ENCODE peak calls at places on chromosomes 5 and 9, in six cellular contexts. One of them, this sample, is unnamed. For H3K4me1, the result is how much of the 10 kb centered on the place peaks cover.

GRCh38 chr9:101443358-101443757 is 7.8 kb upstream of the ALDOB start:
- DNase-seq in breast epithelium: no peak
- DNase-seq in GM23338: no peak
- DNase-seq in prostate gland: no peak
- DNase-seq in endothelial cell of umbilical vein: no peak
- DNase-seq in H1: no peak
- DNase-seq in this sample: peak

GRCh38 chr5:125148706-125149105 is 402.3 kb upstream of the ZNF608 start:
- DNase-seq in breast epithelium: no peak
- DNase-seq in GM23338: no peak
- DNase-seq in prostate gland: no peak
- DNase-seq in endothelial cell of umbilical vein: no peak
- DNase-seq in H1: no peak
- DNase-seq in this sample: no peak

GRCh38 chr9:88370346-88370745 is 17.9 kb upstream of the SPIN1 start:
- DNase-seq in breast epithelium: no peak
- DNase-seq in GM23338: no peak
- DNase-seq in prostate gland: no peak
- DNase-seq in endothelial cell of umbilical vein: no peak
- DNase-seq in H1: no peak
- DNase-seq in this sample: no peak

GRCh38 chr5:150645070-150645700 is 4.7 kb downstream of the SYNPO start:
- DNase-seq in breast epithelium: peak
- DNase-seq in GM23338: no peak
- DNase-seq in prostate gland: no peak
- DNase-seq in endothelial cell of umbilical vein: no peak
- DNase-seq in H1: no peak
- DNase-seq in this sample: no peak

GRCh38 chr9:121066850-121067249 is 7.9 kb upstream of the CNTRL start:
- DNase-seq in breast epithelium: no peak
- DNase-seq in GM23338: no peak
- DNase-seq in prostate gland: no peak
- DNase-seq in endothelial cell of umbilical vein: no peak
- DNase-seq in H1: no peak
- DNase-seq in this sample: no peak

GRCh38 chr5:158119852-158120708 is 261.1 kb upstream of the CLINT1 start:
- DNase-seq in breast epithelium: no peak
- DNase-seq in GM23338: no peak
- DNase-seq in prostate gland: no peak
- DNase-seq in endothelial cell of umbilical vein: peak
- DNase-seq in H1: no peak
- DNase-seq in this sample: no peak

GRCh38 chr5:42579320-42579719 is 156.1 kb downstream of the GHR start:
- DNase-seq in breast epithelium: no peak
- DNase-seq in GM23338: no peak
- DNase-seq in prostate gland: no peak
- DNase-seq in endothelial cell of umbilical vein: no peak
- DNase-seq in H1: no peak
- DNase-seq in this sample: no peak

GRCh38 chr5:59609501-59610265 is 283.8 kb downstream of the PDE4D start:
- DNase-seq in breast epithelium: no peak
- DNase-seq in GM23338: no peak
- DNase-seq in prostate gland: no peak
- DNase-seq in endothelial cell of umbilical vein: no peak
- DNase-seq in H1: no peak
- DNase-seq in this sample: no peak

GRCh38 chr9:78676623-78677022 is 379.7 kb downstream of the PSAT1 start:
- DNase-seq in breast epithelium: no peak
- DNase-seq in GM23338: no peak
- DNase-seq in prostate gland: no peak
- DNase-seq in endothelial cell of umbilical vein: no peak
- DNase-seq in H1: no peak
- DNase-seq in this sample: no peak

GRCh38 chr9:133761641-133762248 is 23.6 kb upstream of the SARDH start:
- DNase-seq in breast epithelium: peak
- DNase-seq in GM23338: no peak
- DNase-seq in prostate gland: no peak
- DNase-seq in endothelial cell of umbilical vein: no peak
- DNase-seq in H1: no peak
- DNase-seq in this sample: no peak

GRCh38 chr9:112969730-112970129 is 42.3 kb downstream of the ZNF883 start:
- DNase-seq in breast epithelium: no peak
- DNase-seq in GM23338: no peak
- DNase-seq in prostate gland: no peak
- DNase-seq in endothelial cell of umbilical vein: no peak
- DNase-seq in H1: no peak
- DNase-seq in this sample: no peak

GRCh38 chr5:118863345-118863744 is 125.0 kb downstream of the DTWD2 start:
- DNase-seq in breast epithelium: no peak
- DNase-seq in GM23338: no peak
- DNase-seq in prostate gland: no peak
- DNase-seq in endothelial cell of umbilical vein: no peak
- DNase-seq in H1: no peak
- DNase-seq in this sample: no peak

GRCh38 chr9:123548749-123549545 is 192.9 kb downstream of the CRB2 start:
- DNase-seq in breast epithelium: no peak
- DNase-seq in GM23338: no peak
- DNase-seq in prostate gland: no peak
- DNase-seq in endothelial cell of umbilical vein: peak
- DNase-seq in H1: no peak
- DNase-seq in this sample: peak

GRCh38 chr5:150641826-150642566 is 1.5 kb downstream of the SYNPO start:
- DNase-seq in breast epithelium: no peak
- DNase-seq in GM23338: no peak
- DNase-seq in prostate gland: no peak
- DNase-seq in endothelial cell of umbilical vein: no peak
- DNase-seq in H1: no peak
- DNase-seq in this sample: no peak

GRCh38 chr5:31692561-31693221 is 53.8 kb downstream of the PDZD2 start:
- DNase-seq in breast epithelium: no peak
- DNase-seq in GM23338: no peak
- DNase-seq in prostate gland: no peak
- DNase-seq in endothelial cell of umbilical vein: no peak
- DNase-seq in H1: no peak
- DNase-seq in this sample: no peak

GRCh38 chr5:103120607-103121200 is 603 bp downstream of the PPIP5K2 start:
- DNase-seq in breast epithelium: no peak
- DNase-seq in GM23338: peak
- DNase-seq in prostate gland: peak
- DNase-seq in endothelial cell of umbilical vein: peak
- DNase-seq in H1: no peak
- DNase-seq in this sample: no peak

GRCh38 chr9:128898845-128899565 is 17.1 kb downstream of the LRRC8A start:
- DNase-seq in breast epithelium: no peak
- DNase-seq in GM23338: no peak
- DNase-seq in prostate gland: no peak
- DNase-seq in endothelial cell of umbilical vein: no peak
- DNase-seq in H1: no peak
- DNase-seq in this sample: no peak

GRCh38 chr9:128901379-128901778 is 19.4 kb upstream of the PHYHD1 start:
- DNase-seq in breast epithelium: no peak
- DNase-seq in GM23338: no peak
- DNase-seq in prostate gland: no peak
- DNase-seq in endothelial cell of umbilical vein: no peak
- DNase-seq in H1: no peak
- DNase-seq in this sample: no peak

GRCh38 chr9:128901822-128902221 is 19.0 kb upstream of the PHYHD1 start:
- DNase-seq in breast epithelium: no peak
- DNase-seq in GM23338: no peak
- DNase-seq in prostate gland: no peak
- DNase-seq in endothelial cell of umbilical vein: no peak
- DNase-seq in H1: no peak
- DNase-seq in this sample: no peak

GRCh38 chr9:128898382-128898781 is 16.4 kb downstream of the LRRC8A start:
- DNase-seq in breast epithelium: peak
- DNase-seq in GM23338: no peak
- DNase-seq in prostate gland: no peak
- DNase-seq in endothelial cell of umbilical vein: no peak
- DNase-seq in H1: no peak
- DNase-seq in this sample: no peak

GRCh38 chr9:128899566-128900322 is 17.8 kb downstream of the LRRC8A start:
- DNase-seq in breast epithelium: no peak
- DNase-seq in GM23338: no peak
- DNase-seq in prostate gland: no peak
- DNase-seq in endothelial cell of umbilical vein: no peak
- DNase-seq in H1: no peak
- DNase-seq in this sample: no peak
- TF ChIP-seq POLR2AphosphoS5 in breast epithelium: no peak
- TF ChIP-seq POLR2AphosphoS5 in GM23338: no peak
- TF ChIP-seq POLR2AphosphoS5 in prostate gland: peak
- TF ChIP-seq POLR2AphosphoS5 in endothelial cell of umbilical vein: no peak
- TF ChIP-seq POLR2AphosphoS5 in H1: no peak
- TF ChIP-seq POLR2AphosphoS5 in this sample: peak

GRCh38 chr9:36939214-36939613 is 94.9 kb downstream of the PAX5 start:
- DNase-seq in breast epithelium: no peak
- DNase-seq in GM23338: no peak
- DNase-seq in prostate gland: no peak
- DNase-seq in endothelial cell of umbilical vein: no peak
- DNase-seq in H1: no peak
- DNase-seq in this sample: peak
- H3K4me1 ChIP-seq in breast epithelium: under half
- H3K4me1 ChIP-seq in GM23338: under half
- H3K4me1 ChIP-seq in prostate gland: under half
- H3K4me1 ChIP-seq in endothelial cell of umbilical vein: under half
- H3K4me1 ChIP-seq in H1: under half
- H3K4me1 ChIP-seq in this sample: under half

GRCh38 chr9:60546406-60546805 is 367.8 kb upstream of the SPATA31A5 start:
- DNase-seq in breast epithelium: no peak
- DNase-seq in GM23338: no peak
- DNase-seq in prostate gland: no peak
- DNase-seq in endothelial cell of umbilical vein: no peak
- DNase-seq in H1: no peak
- DNase-seq in this sample: no peak

DNA sequence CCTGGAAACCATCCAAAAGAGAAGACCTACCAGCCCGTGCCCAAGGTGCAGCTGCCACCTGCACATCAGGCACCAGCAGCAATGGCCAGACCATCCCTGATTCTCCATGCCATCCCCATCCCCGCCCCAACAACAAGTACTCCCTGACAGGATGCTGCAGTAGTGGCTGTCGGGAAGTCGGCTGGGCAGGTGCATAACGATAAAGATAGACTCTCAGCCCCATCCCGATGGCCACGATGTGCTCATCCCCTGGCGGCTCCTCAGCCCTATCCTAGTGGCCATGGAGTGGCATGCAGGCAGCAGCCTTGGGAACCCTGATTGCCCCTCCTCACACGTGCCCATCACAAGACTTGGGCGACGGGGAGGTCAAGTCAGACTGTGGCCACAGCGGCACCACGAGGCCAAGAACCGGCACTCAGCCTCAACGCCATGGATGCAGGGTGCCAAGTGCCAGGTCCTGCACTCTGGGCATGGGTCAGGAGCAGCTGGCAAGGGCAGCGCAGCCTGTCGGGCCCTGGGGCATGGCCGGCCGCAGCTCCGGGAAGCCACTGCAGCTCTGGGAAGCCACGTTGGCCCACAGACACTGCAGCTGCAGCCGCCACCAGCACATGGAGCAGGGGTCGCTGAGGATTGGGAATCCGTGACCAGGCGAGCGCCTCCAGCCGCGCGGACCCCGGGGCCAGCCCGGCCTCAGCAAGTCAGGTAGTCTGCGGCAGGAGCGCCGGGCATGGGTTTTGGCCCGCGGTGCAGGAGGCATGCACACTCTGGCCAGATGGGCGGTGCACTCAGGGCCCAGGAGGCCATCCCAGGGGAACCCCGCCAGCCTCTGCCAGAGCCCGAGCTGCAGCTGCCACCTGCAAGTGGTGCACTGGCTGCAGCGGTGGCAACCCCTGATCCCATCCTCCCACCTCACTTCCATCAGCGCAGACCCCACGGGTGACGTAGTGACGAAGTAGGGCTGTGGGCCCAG is 368.6 kb upstream of the SPATA31A5 start:
- DNase-seq in breast epithelium: no peak
- DNase-seq in GM23338: no peak
- DNase-seq in prostate gland: no peak
- DNase-seq in endothelial cell of umbilical vein: no peak
- DNase-seq in H1: no peak
- DNase-seq in this sample: no peak
- H3K27ac ChIP-seq in breast epithelium: no peak
- H3K27ac ChIP-seq in GM23338: no peak
- H3K27ac ChIP-seq in prostate gland: no peak
- H3K27ac ChIP-seq in endothelial cell of umbilical vein: no peak
- H3K27ac ChIP-seq in H1: no peak
- H3K27ac ChIP-seq in this sample: no peak

GRCh38 chr5:123528878-123529277 is 16.9 kb downstream of the CSNK1G3 start:
- DNase-seq in breast epithelium: no peak
- DNase-seq in GM23338: no peak
- DNase-seq in prostate gland: no peak
- DNase-seq in endothelial cell of umbilical vein: no peak
- DNase-seq in H1: no peak
- DNase-seq in this sample: no peak

GRCh38 chr5:123535648-123536047 is 23.7 kb downstream of the CSNK1G3 start:
- DNase-seq in breast epithelium: no peak
- DNase-seq in GM23338: no peak
- DNase-seq in prostate gland: no peak
- DNase-seq in endothelial cell of umbilical vein: no peak
- DNase-seq in H1: no peak
- DNase-seq in this sample: no peak

GRCh38 chr5:123527190-123527589 is 15.2 kb downstream of the CSNK1G3 start:
- DNase-seq in breast epithelium: no peak
- DNase-seq in GM23338: no peak
- DNase-seq in prostate gland: no peak
- DNase-seq in endothelial cell of umbilical vein: no peak
- DNase-seq in H1: no peak
- DNase-seq in this sample: no peak

GRCh38 chr5:123528059-123528458 is 16.1 kb downstream of the CSNK1G3 start:
- DNase-seq in breast epithelium: no peak
- DNase-seq in GM23338: no peak
- DNase-seq in prostate gland: no peak
- DNase-seq in endothelial cell of umbilical vein: no peak
- DNase-seq in H1: no peak
- DNase-seq in this sample: no peak

GRCh38 chr5:123530728-123531127 is 18.8 kb downstream of the CSNK1G3 start:
- DNase-seq in breast epithelium: no peak
- DNase-seq in GM23338: no peak
- DNase-seq in prostate gland: no peak
- DNase-seq in endothelial cell of umbilical vein: no peak
- DNase-seq in H1: no peak
- DNase-seq in this sample: no peak
- TF ChIP-seq POLR2AphosphoS5 in breast epithelium: no peak
- TF ChIP-seq POLR2AphosphoS5 in GM23338: no peak
- TF ChIP-seq POLR2AphosphoS5 in prostate gland: no peak
- TF ChIP-seq POLR2AphosphoS5 in endothelial cell of umbilical vein: no peak
- TF ChIP-seq POLR2AphosphoS5 in H1: no peak
- TF ChIP-seq POLR2AphosphoS5 in this sample: no peak

GRCh38 chr5:5313081-5313736 is 109.3 kb upstream of the ICE1 start:
- DNase-seq in breast epithelium: no peak
- DNase-seq in GM23338: no peak
- DNase-seq in prostate gland: no peak
- DNase-seq in endothelial cell of umbilical vein: no peak
- DNase-seq in H1: no peak
- DNase-seq in this sample: no peak
- H3K4me1 ChIP-seq in breast epithelium: under half
- H3K4me1 ChIP-seq in GM23338: under half
- H3K4me1 ChIP-seq in prostate gland: under half
- H3K4me1 ChIP-seq in endothelial cell of umbilical vein: under half
- H3K4me1 ChIP-seq in H1: under half
- H3K4me1 ChIP-seq in this sample: under half

GRCh38 chr5:458547-459353 is 15.8 kb downstream of the EXOC3 start:
- DNase-seq in breast epithelium: peak
- DNase-seq in GM23338: no peak
- DNase-seq in prostate gland: no peak
- DNase-seq in endothelial cell of umbilical vein: peak
- DNase-seq in H1: no peak
- DNase-seq in this sample: peak
- H3K27ac ChIP-seq in breast epithelium: peak
- H3K27ac ChIP-seq in GM23338: no peak
- H3K27ac ChIP-seq in prostate gland: no peak
- H3K27ac ChIP-seq in endothelial cell of umbilical vein: no peak
- H3K27ac ChIP-seq in H1: no peak
- H3K27ac ChIP-seq in this sample: peak